ENCODE peak calls at places on chromosomes 1 and 21, in five cellular contexts. H, K, D, A and N are unnamed samples.

GRCh38 chr1:66253330-66253921 is 280.5 kb upstream of the SGIP1 start:
- DNase-seq in K (peak; percentile 91), A (peak; percentile 45), H (peak; percentile 65), D (no peak), N (no peak)

GRCh38 chr1:53112271-53112774 is 30.1 kb downstream of the SLC1A7 start:
- DNase-seq in K (peak; percentile 90), D (no peak), A (no peak), H (no peak), N (no peak)

GRCh38 chr1:93015590-93015989 is 54.3 kb upstream of the DIPK1A start:
- DNase-seq in D (no peak), K (peak; percentile 26), A (no peak), H (no peak), N (no peak)

GRCh38 chr1:112317140-112317539 is 78.9 kb upstream of the CTTNBP2NL start:
- DNase-seq in K (no peak), D (no peak), H (no peak), A (no peak), N (no peak)

GRCh38 chr1:26996665-26997064 is 3.2 kb downstream of the TRNP1 start:
- DNase-seq in A (no peak), D (no peak), H (no peak), K (no peak), N (no peak)

GRCh38 chr1:155010211-155010918 is 7.8 kb downstream of the ZBTB7B start:
- DNase-seq in A (no peak), H (no peak), K (no peak), D (no peak), N (no peak)

GRCh38 chr1:22290611-22291010 is 147.7 kb upstream of the WNT4 start:
- DNase-seq in H (no peak), A (no peak), D (no peak), K (no peak), N (no peak)

GRCh38 chr1:77948841-77949424 is 29.9 kb downstream of the FUBP1 start:
- DNase-seq in A (peak; percentile 33), H (peak; percentile 22), K (peak; percentile 69), D (no peak), N (no peak)

GRCh38 chr1:216750031-216750627 is 26.9 kb upstream of the ESRRG start:
- DNase-seq in D (no peak), A (peak; percentile 41), H (peak; percentile 15), K (peak; percentile 66), N (peak; percentile 44)

GRCh38 chr1:63928197-63929105 is 154.6 kb downstream of the ROR1 start:
- DNase-seq in H (no peak), D (no peak), A (peak; percentile 60), K (no peak), N (no peak)

GRCh38 chr1:171310661-171311087 is 3.3 kb upstream of the FMO4 start:
- DNase-seq in K (peak; percentile 15), D (no peak), H (no peak), A (no peak), N (no peak)

GRCh38 chr1:31837441-31838158 is 21.8 kb upstream of the SPOCD1 start:
- DNase-seq in H (no peak), D (no peak), K (no peak), A (no peak), N (no peak)

GRCh38 chr1:166170726-166171125 is 3.9 kb upstream of the FAM78B start:
- DNase-seq in A (no peak), H (no peak), K (no peak), D (no peak), N (no peak)

GRCh38 chr1:153928776-153929432 is 6.1 kb upstream of the GATAD2B start:
- DNase-seq in D (peak; percentile 32), H (no peak), A (no peak), K (peak; percentile 49), N (no peak)

GRCh38 chr1:167612583-167612982 is 17.4 kb upstream of the RCSD1 start:
- DNase-seq in D (no peak), K (no peak), A (no peak), H (no peak), N (no peak)

GRCh38 chr1:19922015-19922688 is 1.3 kb downstream of the PLA2G2E start:
- DNase-seq in D (no peak), H (no peak), K (no peak), A (no peak), N (no peak)

GRCh38 chr21:42222821-42223390 is 4.0 kb downstream of the ABCG1 start:
- DNase-seq in K (no peak), D (peak; percentile 44), A (no peak), H (no peak), N (no peak)

GRCh38 chr21:39713905-39714304 is 31.1 kb upstream of the IGSF5 start:
- DNase-seq in K (no peak), D (no peak), A (peak; percentile 4), H (no peak), N (no peak)

GRCh38 chr1:193278968-193279367 is 92.6 kb upstream of the B3GALT2 start:
- DNase-seq in H (no peak), A (no peak), K (no peak), D (no peak), N (no peak)
- H3K4me3 ChIP-seq in H (no peak overlapping the region), A (no peak overlapping the region), K (no peak overlapping the region), D (no peak overlapping the region), N (no peak overlapping the region)

DNA sequence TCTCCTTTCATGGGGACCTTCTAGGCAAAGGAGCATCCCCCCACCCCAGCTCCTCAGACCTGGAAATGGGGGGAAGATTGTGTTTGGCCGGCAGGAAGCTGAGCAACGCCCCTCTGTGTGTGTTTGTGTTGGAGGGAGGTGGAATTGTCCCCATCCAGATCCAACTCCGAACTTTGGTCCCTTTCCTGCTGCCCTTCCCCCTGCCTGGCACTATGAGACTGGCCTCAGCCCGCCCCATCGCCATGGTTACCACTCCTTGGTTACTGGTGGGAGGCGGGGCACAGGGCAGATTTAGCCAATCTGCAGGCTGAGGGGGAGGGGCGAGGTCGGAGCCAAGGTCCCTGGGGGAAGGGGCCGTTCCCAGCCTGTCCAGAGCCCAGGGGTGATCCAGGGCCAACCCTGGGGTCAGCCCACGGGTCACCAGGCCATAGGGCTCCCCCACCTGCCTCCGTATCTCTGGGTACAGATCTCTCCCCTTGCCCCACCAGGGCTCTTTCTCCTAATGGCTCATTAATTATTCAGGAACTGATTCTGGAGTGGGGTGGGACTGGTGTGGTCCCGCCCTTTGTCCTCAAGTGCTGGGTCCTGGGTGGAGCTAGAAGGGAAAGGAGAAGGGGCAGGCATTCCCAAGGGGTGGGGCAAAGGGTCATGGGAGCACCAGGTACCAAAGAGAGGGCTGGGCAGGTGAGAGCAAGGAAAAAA is 15.2 kb downstream of the PTPRF start:
- DNase-seq in D (peak; percentile 84), H (no peak), K (no peak), A (peak; percentile 42), N (no peak)
- H3K4me3 ChIP-seq in D (no peak overlapping the region), H (no peak overlapping the region), K (no peak overlapping the region), A (no peak overlapping the region), N (no peak overlapping the region)

GRCh38 chr1:160284220-160284781 is 632 bp downstream of the PEX19 start:
- DNase-seq in K (peak; percentile 80), H (no peak), A (no peak), D (no peak), N (no peak)

GRCh38 chr1:160282807-160283206 is 2.1 kb downstream of the PEX19 start:
- DNase-seq in K (no peak), D (no peak), A (no peak), H (no peak), N (no peak)

GRCh38 chr1:160284782-160285344 is at the start of gene PEX19:
- DNase-seq in K (peak; percentile 96), H (peak; percentile 70), A (peak; percentile 94), D (peak; percentile 96), N (peak; percentile 93)

DNA sequence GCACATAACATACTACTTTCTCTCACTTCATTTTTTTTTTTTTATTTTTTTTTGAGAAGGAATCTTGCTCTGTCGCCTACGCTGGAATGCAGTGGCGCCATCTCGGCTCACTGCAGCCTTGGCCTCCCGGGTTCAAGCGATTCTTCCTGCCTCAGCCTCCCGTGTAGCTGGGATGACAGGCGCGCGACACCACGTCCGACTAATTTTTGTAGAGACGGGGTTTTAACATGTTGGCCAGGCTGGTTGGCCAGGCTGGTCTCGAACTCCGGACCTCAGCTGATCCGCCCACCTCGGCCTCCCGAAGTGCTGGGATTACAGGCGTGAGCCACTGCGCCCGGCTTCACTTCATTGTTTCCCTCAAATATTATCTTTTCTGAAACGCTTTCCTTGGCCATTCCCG is 573 bp upstream of the PEX19 start:
- DNase-seq in K (no peak), A (no peak), H (no peak), D (no peak), N (no peak)
- H3K4me3 ChIP-seq in K (peak overlapping the region; percentile 83), A (peak overlapping the region; percentile 82), H (peak overlapping the region; percentile 91), D (peak overlapping the region; percentile 82), N (peak overlapping the region; percentile 97)

GRCh38 chr1:48789903-48790302 is 13.2 kb upstream of the BEND5 start:
- DNase-seq in H (no peak), A (no peak), K (no peak), D (no peak), N (no peak)

GRCh38 chr1:48794815-48795214 is 18.1 kb upstream of the BEND5 start:
- DNase-seq in H (no peak), D (no peak), A (no peak), K (no peak), N (no peak)

GRCh38 chr1:48790397-48790796 is 13.7 kb upstream of the BEND5 start:
- DNase-seq in K (no peak), H (no peak), D (no peak), A (no peak), N (no peak)

GRCh38 chr1:48793863-48794262 is 17.2 kb upstream of the BEND5 start:
- DNase-seq in D (no peak), A (no peak), H (no peak), K (no peak), N (no peak)
- H3K4me3 ChIP-seq in D (no peak overlapping the region), A (no peak overlapping the region), H (no peak overlapping the region), K (no peak overlapping the region), N (no peak overlapping the region)

GRCh38 chr1:234708700-234709395 is 98.9 kb upstream of the IRF2BP2 start:
- DNase-seq in D (no peak), A (no peak), H (no peak), K (peak; percentile 29), N (no peak)
- H3K4me3 ChIP-seq in D (no peak overlapping the region), A (no peak overlapping the region), H (no peak overlapping the region), K (no peak overlapping the region), N (no peak overlapping the region)

DNA sequence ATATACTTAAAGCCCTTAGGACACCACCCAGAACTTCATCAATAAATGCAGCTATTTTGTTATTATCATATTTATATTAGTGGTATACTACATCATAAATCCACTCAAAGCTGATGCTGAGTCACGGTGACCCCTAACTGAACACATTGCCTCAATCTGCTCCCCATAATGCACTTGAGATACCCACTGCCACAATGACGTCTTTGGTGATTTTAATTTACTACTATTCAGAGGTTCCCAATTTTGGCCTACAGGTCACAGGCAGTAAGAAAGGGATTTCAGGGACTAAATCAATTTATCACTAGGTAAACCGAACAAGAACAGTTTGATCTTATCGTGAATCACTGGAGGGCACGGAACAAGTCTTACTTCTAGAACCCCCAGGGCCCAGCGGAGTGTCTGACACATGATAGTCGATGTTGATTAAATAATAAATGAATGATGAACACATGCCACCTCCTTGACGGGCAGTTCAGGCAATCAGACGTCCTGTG is 482 bp upstream of the CHD1L start:
- DNase-seq in K (no peak), D (no peak), A (no peak), H (no peak), N (no peak)
- H3K4me3 ChIP-seq in K (peak overlapping the region; percentile 87), D (peak overlapping the region; percentile 95), A (no peak overlapping the region), H (peak overlapping the region; percentile 81), N (peak overlapping the region; percentile 89)

DNA sequence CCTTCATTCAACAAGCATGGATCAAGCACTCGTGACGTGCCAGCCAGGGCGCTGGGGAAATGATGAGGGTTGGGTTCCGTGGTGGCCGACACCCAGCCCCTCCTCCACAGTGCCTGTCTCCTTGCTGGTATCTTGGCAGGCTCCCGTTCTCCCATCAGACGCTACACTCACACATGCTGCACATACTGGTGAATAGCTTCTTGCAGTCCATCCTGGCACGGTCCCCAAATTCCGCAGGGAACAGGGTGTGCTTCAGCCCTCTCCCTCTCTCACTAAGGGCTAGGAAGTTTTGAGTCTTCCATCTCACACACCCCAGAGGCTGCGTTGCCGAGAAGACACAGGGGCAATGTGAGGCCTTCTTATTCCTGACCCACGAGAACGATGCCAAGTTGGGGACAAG is 10.1 kb upstream of the MEF2D start:
- DNase-seq in D (peak; percentile 92), H (no peak), A (peak; percentile 82), K (peak; percentile 83), N (peak; percentile 87)
- H3K4me3 ChIP-seq in D (no peak overlapping the region), H (no peak overlapping the region), A (no peak overlapping the region), K (no peak overlapping the region), N (no peak overlapping the region)